ENCODE peak calls at places on chromosomes 4 and X, in four cellular contexts. T, W, A and H are unnamed samples.

GRCh38 chrX:70033348-70033747 is 16.4 kb downstream of the AWAT2 start:
- DNase-seq in T (no peak), A (no peak), W (no peak), H (no peak)

GRCh38 chr4:73872331-73873108 is 3.3 kb downstream of the CXCL1 start:
- DNase-seq in T (no peak), A (no peak), W (no peak), H (no peak)

GRCh38 chrX:130171446-130172126 is at the start of gene RAB33A:
- DNase-seq in W (peak; percentile 44), A (no peak), T (peak; percentile 18), H (no peak)

GRCh38 chr4:156505341-156505955 is 466.2 kb downstream of the PDGFC start:
- DNase-seq in W (no peak), A (no peak), T (no peak), H (no peak)

GRCh38 chr4:15240764-15241163 is 187.1 kb upstream of the C1QTNF7 start:
- DNase-seq in T (no peak), W (no peak), A (peak; percentile 60), H (no peak)

GRCh38 chrX:31384471-31384870 is 312.6 kb upstream of the FTHL17 start:
- DNase-seq in A (no peak), W (no peak), T (no peak), H (no peak)

GRCh38 chrX:1475881-1476280 is 23.2 kb upstream of the ASMTL start:
- DNase-seq in T (no peak), A (no peak), W (no peak), H (no peak)

GRCh38 chr4:140309124-140309870 is 64.1 kb upstream of the SCOC start:
- DNase-seq in T (peak; percentile 21), W (no peak), A (peak; percentile 16), H (no peak)

GRCh38 chrX:105120460-105120859 is 100.0 kb downstream of the TEX13A start:
- DNase-seq in A (no peak), W (no peak), T (no peak), H (no peak)

GRCh38 chr4:186501554-186501953 is 53.8 kb downstream of the MTNR1A start:
- DNase-seq in A (no peak), T (no peak), W (no peak), H (no peak)

GRCh38 chr4:26300314-26301307 is 20.2 kb upstream of the RBPJ start:
- DNase-seq in W (no peak), A (no peak), T (no peak), H (no peak)

GRCh38 chrX:3175659-3176438 is 134.6 kb downstream of the ARSF start:
- DNase-seq in A (no peak), T (no peak), W (no peak), H (peak; percentile 5)

GRCh38 chrX:1412551-1413161 is 20.7 kb upstream of the SLC25A6 start:
- DNase-seq in W (peak; percentile 30), T (no peak), A (no peak), H (no peak)

GRCh38 chr4:116027311-116027710 is 913.9 kb upstream of the NDST4 start:
- DNase-seq in W (no peak), A (peak; percentile 20), T (no peak), H (no peak)

GRCh38 chr4:133150643-133151300 is 1.7 kb downstream of the PCDH10 start:
- DNase-seq in W (no peak), A (no peak), T (no peak), H (no peak)

GRCh38 chrX:110322603-110323002 is 4.7 kb upstream of the AMMECR1 start:
- DNase-seq in A (no peak), T (no peak), W (no peak), H (no peak)

GRCh38 chrX:57586360-57586759 is 5.5 kb upstream of the ZXDB start:
- DNase-seq in W (no peak), T (no peak), A (no peak), H (no peak)

GRCh38 chr4:187478292-187479205 is 517.0 kb upstream of the ZFP42 start:
- DNase-seq in W (no peak), T (no peak), A (peak; percentile 35), H (peak; percentile 21)

GRCh38 chr4:40713798-40714197 is 36.0 kb upstream of the NSUN7 start:
- DNase-seq in A (no peak), W (no peak), T (no peak), H (no peak)

GRCh38 chr4:40710484-40711269 is 39.1 kb upstream of the NSUN7 start:
- DNase-seq in W (no peak), T (no peak), A (no peak), H (no peak)
- H3K27ac ChIP-seq in W (peak overlapping the region; percentile 52), T (no peak overlapping the region), A (no peak overlapping the region), H (no peak overlapping the region)

GRCh38 chrX:50067435-50068292 is 133.1 kb downstream of the AKAP4 start:
- DNase-seq in W (peak; percentile 28), A (peak; percentile 1), T (no peak), H (no peak)
- TF ChIP-seq CTCF in W (no peak), A (no peak), T (no peak), H (no peak)

DNA sequence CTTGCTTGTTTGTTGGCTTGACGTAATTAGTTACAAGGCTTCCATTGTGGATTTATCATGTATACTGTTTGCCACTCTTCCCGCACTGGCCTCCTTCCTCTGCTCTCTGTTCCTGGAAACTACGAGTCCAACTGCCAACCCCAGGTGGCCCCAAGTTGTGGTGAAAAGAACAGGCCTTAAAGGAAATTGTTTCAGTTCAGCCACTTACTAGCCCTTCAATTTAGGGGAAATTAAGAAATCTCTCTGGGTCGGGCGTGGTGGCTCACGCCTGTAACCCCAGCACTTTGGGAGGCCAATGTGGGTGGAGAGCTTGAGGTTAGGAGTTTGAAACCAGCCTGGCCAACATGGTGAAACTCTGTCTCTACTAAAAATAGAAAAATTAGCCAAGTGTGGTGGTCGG is 28.0 kb downstream of the RBM47 start:
- DNase-seq in A (no peak), W (peak; percentile 58), T (no peak), H (no peak)
- H3K27ac ChIP-seq in A (no peak overlapping the region), W (peak overlapping the region; percentile 37), T (no peak overlapping the region), H (no peak overlapping the region)

DNA sequence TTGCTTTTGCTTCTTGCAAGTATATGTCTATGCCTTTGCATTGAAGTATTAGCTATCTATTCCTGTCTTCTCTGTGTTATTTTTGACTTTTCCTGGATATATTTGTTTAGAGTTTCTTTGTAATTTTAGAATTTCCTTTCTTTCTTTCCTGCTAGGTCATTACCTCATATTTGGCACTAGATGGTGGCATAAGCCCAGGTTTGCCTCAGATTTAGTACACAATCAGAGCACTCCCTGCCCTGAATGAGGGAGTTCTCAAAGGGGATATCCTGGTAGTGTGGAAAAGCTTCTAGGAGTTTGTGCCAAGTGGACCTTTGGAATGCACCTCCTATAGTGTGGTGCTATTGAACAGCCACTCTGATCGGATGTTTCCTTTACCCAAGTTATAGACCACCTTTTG is 181.6 kb downstream of the UGT8 start:
- DNase-seq in A (no peak), T (no peak), W (no peak), H (peak; percentile 4)
- TF ChIP-seq CTCF in A (peak; percentile 33), T (no peak), W (no peak), H (peak; percentile 15)

GRCh38 chr4:94765653-94766052 is 7.9 kb downstream of the BMPR1B start:
- DNase-seq in W (no peak), T (no peak), A (no peak), H (no peak)
- H3K27ac ChIP-seq in W (no peak overlapping the region), T (no peak overlapping the region), A (no peak overlapping the region), H (no peak overlapping the region)

GRCh38 chr4:55838356-55838755 is 15.1 kb upstream of the EXOC1 start:
- DNase-seq in T (no peak), A (no peak), W (no peak), H (no peak)

GRCh38 chr4:55838952-55839351 is 14.5 kb upstream of the EXOC1 start:
- DNase-seq in W (no peak), A (no peak), T (no peak), H (no peak)

GRCh38 chr4:55840956-55841355 is 12.5 kb upstream of the EXOC1 start:
- DNase-seq in A (no peak), T (no peak), W (no peak), H (no peak)

GRCh38 chr4:55834086-55834795 is 14.7 kb downstream of the EXOC1L start:
- DNase-seq in A (peak; percentile 22), T (no peak), W (no peak), H (no peak)

DNA sequence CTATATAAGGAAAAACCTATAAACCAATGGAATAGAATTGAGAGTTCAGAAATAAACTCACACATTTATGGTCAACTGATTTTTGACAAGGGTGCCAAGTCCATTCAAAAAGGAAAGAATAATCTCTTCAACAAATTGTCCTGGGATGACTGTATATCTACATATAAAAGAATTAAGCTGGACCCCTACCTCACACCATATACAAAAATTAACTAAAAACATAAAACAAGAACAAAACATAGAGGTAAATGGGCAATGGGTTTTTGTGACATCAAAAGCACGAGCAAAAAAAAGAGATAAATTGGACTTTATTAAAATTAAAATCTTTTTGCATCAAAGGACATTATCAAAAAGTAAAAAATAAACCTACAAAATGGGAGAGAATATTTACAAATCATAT is 15.5 kb upstream of the EXOC1 start:
- DNase-seq in T (no peak), W (no peak), A (no peak), H (no peak)
- TF ChIP-seq CTCF in T (no peak), W (no peak), A (no peak), H (no peak)